ENCODE peak calls at places on chromosomes 6 and 20, in ten cellular contexts. One of them, this sample, is unnamed. For H3K9me3, the result is how much of the 10 kb centered on the place peaks cover.

GRCh38 chr6:33850869-33851541 is 47.2 kb upstream of the MLN start:
- DNase-seq in tibial artery: no peak
- DNase-seq in lower lobe of right lung: no peak
- DNase-seq in BE2C: no peak
- DNase-seq in hepatocyte: no peak
- DNase-seq in adrenal gland: no peak
- DNase-seq in PC-3: no peak
- DNase-seq in AG04450: no peak
- DNase-seq in left lung: no peak
- DNase-seq in Peyer's patch: no peak
- DNase-seq in this sample: no peak

GRCh38 chr6:31402324-31403282 is 792 bp upstream of the MICA start:
- DNase-seq in tibial artery: no peak
- DNase-seq in lower lobe of right lung: no peak
- DNase-seq in BE2C: no peak
- DNase-seq in hepatocyte: peak
- DNase-seq in adrenal gland: peak
- DNase-seq in PC-3: peak
- DNase-seq in AG04450: no peak
- DNase-seq in left lung: no peak
- DNase-seq in Peyer's patch: peak
- DNase-seq in this sample: no peak

GRCh38 chr20:3318226-3318884 is 79.4 kb upstream of the SLC4A11 start:
- DNase-seq in tibial artery: no peak
- DNase-seq in lower lobe of right lung: no peak
- DNase-seq in BE2C: no peak
- DNase-seq in hepatocyte: no peak
- DNase-seq in adrenal gland: no peak
- DNase-seq in PC-3: peak
- DNase-seq in AG04450: peak
- DNase-seq in left lung: no peak
- DNase-seq in Peyer's patch: no peak
- DNase-seq in this sample: no peak

GRCh38 chr20:63265891-63266515 is 6.6 kb upstream of the ARFGAP1 start:
- DNase-seq in tibial artery: no peak
- DNase-seq in lower lobe of right lung: no peak
- DNase-seq in BE2C: no peak
- DNase-seq in hepatocyte: no peak
- DNase-seq in adrenal gland: no peak
- DNase-seq in PC-3: no peak
- DNase-seq in AG04450: peak
- DNase-seq in left lung: no peak
- DNase-seq in Peyer's patch: no peak
- DNase-seq in this sample: no peak

GRCh38 chr20:4082406-4083102 is 67.2 kb upstream of the RNF24 start:
- DNase-seq in tibial artery: peak
- DNase-seq in lower lobe of right lung: peak
- DNase-seq in BE2C: no peak
- DNase-seq in hepatocyte: peak
- DNase-seq in adrenal gland: peak
- DNase-seq in PC-3: peak
- DNase-seq in AG04450: no peak
- DNase-seq in left lung: peak
- DNase-seq in Peyer's patch: no peak
- DNase-seq in this sample: peak

GRCh38 chr6:20483902-20484497 is 50.3 kb upstream of the CDKAL1 start:
- DNase-seq in tibial artery: no peak
- DNase-seq in lower lobe of right lung: no peak
- DNase-seq in BE2C: no peak
- DNase-seq in hepatocyte: no peak
- DNase-seq in adrenal gland: no peak
- DNase-seq in PC-3: no peak
- DNase-seq in AG04450: no peak
- DNase-seq in left lung: no peak
- DNase-seq in Peyer's patch: no peak
- DNase-seq in this sample: no peak

GRCh38 chr20:54624701-54625472 is 149.5 kb downstream of the DOK5 start:
- DNase-seq in tibial artery: no peak
- DNase-seq in lower lobe of right lung: no peak
- DNase-seq in BE2C: no peak
- DNase-seq in hepatocyte: peak
- DNase-seq in adrenal gland: no peak
- DNase-seq in PC-3: no peak
- DNase-seq in AG04450: no peak
- DNase-seq in left lung: no peak
- DNase-seq in Peyer's patch: no peak
- DNase-seq in this sample: no peak

GRCh38 chr20:36407196-36407733 is 101.1 kb downstream of the DLGAP4 start:
- DNase-seq in tibial artery: no peak
- DNase-seq in lower lobe of right lung: no peak
- DNase-seq in BE2C: no peak
- DNase-seq in hepatocyte: no peak
- DNase-seq in adrenal gland: no peak
- DNase-seq in PC-3: peak
- DNase-seq in AG04450: no peak
- DNase-seq in left lung: no peak
- DNase-seq in Peyer's patch: no peak
- DNase-seq in this sample: no peak

GRCh38 chr6:165010556-165011535 is 298.6 kb downstream of the C6orf118 start:
- DNase-seq in tibial artery: no peak
- DNase-seq in lower lobe of right lung: no peak
- DNase-seq in BE2C: no peak
- DNase-seq in hepatocyte: peak
- DNase-seq in adrenal gland: no peak
- DNase-seq in PC-3: peak
- DNase-seq in AG04450: no peak
- DNase-seq in left lung: no peak
- DNase-seq in Peyer's patch: no peak
- DNase-seq in this sample: no peak

GRCh38 chr6:99979953-99980352 is 14.1 kb downstream of the MCHR2 start:
- DNase-seq in tibial artery: no peak
- DNase-seq in lower lobe of right lung: no peak
- DNase-seq in BE2C: no peak
- DNase-seq in hepatocyte: no peak
- DNase-seq in adrenal gland: no peak
- DNase-seq in PC-3: no peak
- DNase-seq in AG04450: no peak
- DNase-seq in left lung: no peak
- DNase-seq in Peyer's patch: no peak
- DNase-seq in this sample: no peak

GRCh38 chr6:77136086-77136485 is 327.2 kb downstream of the HTR1B start:
- DNase-seq in tibial artery: no peak
- DNase-seq in lower lobe of right lung: no peak
- DNase-seq in BE2C: no peak
- DNase-seq in hepatocyte: no peak
- DNase-seq in adrenal gland: no peak
- DNase-seq in PC-3: peak
- DNase-seq in AG04450: no peak
- DNase-seq in left lung: no peak
- DNase-seq in Peyer's patch: no peak
- DNase-seq in this sample: no peak

GRCh38 chr20:35398660-35399144 is 13.1 kb downstream of the UQCC1 start:
- DNase-seq in tibial artery: no peak
- DNase-seq in lower lobe of right lung: no peak
- DNase-seq in BE2C: no peak
- DNase-seq in hepatocyte: no peak
- DNase-seq in adrenal gland: no peak
- DNase-seq in PC-3: no peak
- DNase-seq in AG04450: no peak
- DNase-seq in left lung: no peak
- DNase-seq in Peyer's patch: no peak
- DNase-seq in this sample: no peak

GRCh38 chr20:23179766-23180403 is 93.8 kb upstream of the CD93 start:
- DNase-seq in tibial artery: no peak
- DNase-seq in lower lobe of right lung: no peak
- DNase-seq in BE2C: no peak
- DNase-seq in hepatocyte: no peak
- DNase-seq in adrenal gland: no peak
- DNase-seq in PC-3: no peak
- DNase-seq in AG04450: no peak
- DNase-seq in left lung: no peak
- DNase-seq in Peyer's patch: no peak
- DNase-seq in this sample: no peak

DNA sequence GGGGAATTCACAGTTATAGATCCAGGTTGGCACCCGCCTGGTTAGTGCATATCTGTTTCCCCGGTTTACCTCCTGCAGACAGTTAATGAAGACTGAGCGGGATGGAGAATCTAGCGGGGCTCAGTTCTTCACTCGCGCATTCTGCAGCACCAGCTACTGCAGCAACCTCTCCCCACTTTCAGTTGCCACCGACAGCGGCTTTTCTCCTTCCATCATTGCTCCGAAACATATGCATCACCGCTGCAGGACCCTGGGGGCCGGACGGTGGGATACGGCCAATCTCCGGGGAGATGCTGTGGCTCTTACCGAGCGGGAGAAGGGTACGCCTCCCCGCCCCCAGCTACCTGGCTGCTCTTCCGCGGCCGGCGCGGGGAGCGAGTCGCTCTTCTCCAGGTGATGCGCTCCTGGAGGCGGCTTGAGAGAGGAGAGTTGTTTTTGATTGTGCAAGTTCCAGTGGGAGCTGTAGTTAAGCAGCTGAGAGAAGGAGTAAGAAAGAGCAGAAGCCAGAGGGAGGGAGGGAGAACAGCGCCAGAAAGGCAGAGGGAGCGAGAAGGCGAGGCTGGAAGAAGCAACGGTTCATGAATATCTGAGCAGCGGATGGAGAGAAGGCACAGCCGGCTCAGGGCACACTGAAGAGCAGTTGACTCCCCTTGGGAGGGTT is at the start of gene SGK1:
- DNase-seq in tibial artery: no peak
- DNase-seq in lower lobe of right lung: no peak
- DNase-seq in BE2C: peak
- DNase-seq in hepatocyte: peak
- DNase-seq in adrenal gland: peak
- DNase-seq in PC-3: peak
- DNase-seq in AG04450: no peak
- DNase-seq in left lung: no peak
- DNase-seq in Peyer's patch: no peak
- DNase-seq in this sample: peak
- TF ChIP-seq CTCF in tibial artery: no peak
- TF ChIP-seq CTCF in lower lobe of right lung: no peak
- TF ChIP-seq CTCF in BE2C: peak
- TF ChIP-seq CTCF in hepatocyte: no peak
- TF ChIP-seq CTCF in adrenal gland: peak
- TF ChIP-seq CTCF in PC-3: no peak
- TF ChIP-seq CTCF in AG04450: peak
- TF ChIP-seq CTCF in left lung: no peak
- TF ChIP-seq CTCF in Peyer's patch: no peak
- TF ChIP-seq CTCF in this sample: no peak

GRCh38 chr6:155349956-155350355 is 35.7 kb upstream of the TFB1M start:
- DNase-seq in tibial artery: no peak
- DNase-seq in lower lobe of right lung: no peak
- DNase-seq in BE2C: no peak
- DNase-seq in hepatocyte: no peak
- DNase-seq in adrenal gland: no peak
- DNase-seq in PC-3: no peak
- DNase-seq in AG04450: no peak
- DNase-seq in left lung: peak
- DNase-seq in Peyer's patch: no peak
- DNase-seq in this sample: no peak
- H3K9me3 ChIP-seq in tibial artery: under half
- H3K9me3 ChIP-seq in lower lobe of right lung: under half
- H3K9me3 ChIP-seq in BE2C: under half
- H3K9me3 ChIP-seq in hepatocyte: under half
- H3K9me3 ChIP-seq in adrenal gland: under half
- H3K9me3 ChIP-seq in PC-3: under half
- H3K9me3 ChIP-seq in AG04450: under half
- H3K9me3 ChIP-seq in left lung: under half
- H3K9me3 ChIP-seq in Peyer's patch: under half
- H3K9me3 ChIP-seq in this sample: under half

GRCh38 chr20:40457404-40457803 is 231.6 kb downstream of the MAFB start:
- DNase-seq in tibial artery: no peak
- DNase-seq in lower lobe of right lung: no peak
- DNase-seq in BE2C: no peak
- DNase-seq in hepatocyte: no peak
- DNase-seq in adrenal gland: no peak
- DNase-seq in PC-3: no peak
- DNase-seq in AG04450: no peak
- DNase-seq in left lung: no peak
- DNase-seq in Peyer's patch: no peak
- DNase-seq in this sample: no peak

GRCh38 chr20:40446868-40447267 is 242.2 kb downstream of the MAFB start:
- DNase-seq in tibial artery: no peak
- DNase-seq in lower lobe of right lung: no peak
- DNase-seq in BE2C: no peak
- DNase-seq in hepatocyte: no peak
- DNase-seq in adrenal gland: no peak
- DNase-seq in PC-3: no peak
- DNase-seq in AG04450: no peak
- DNase-seq in left lung: no peak
- DNase-seq in Peyer's patch: no peak
- DNase-seq in this sample: no peak

GRCh38 chr20:40449144-40449543 is 239.9 kb downstream of the MAFB start:
- DNase-seq in tibial artery: no peak
- DNase-seq in lower lobe of right lung: no peak
- DNase-seq in BE2C: no peak
- DNase-seq in hepatocyte: no peak
- DNase-seq in adrenal gland: no peak
- DNase-seq in PC-3: no peak
- DNase-seq in AG04450: no peak
- DNase-seq in left lung: no peak
- DNase-seq in Peyer's patch: no peak
- DNase-seq in this sample: no peak

GRCh38 chr20:40449974-40450616 is 238.9 kb downstream of the MAFB start:
- DNase-seq in tibial artery: no peak
- DNase-seq in lower lobe of right lung: no peak
- DNase-seq in BE2C: no peak
- DNase-seq in hepatocyte: no peak
- DNase-seq in adrenal gland: no peak
- DNase-seq in PC-3: no peak
- DNase-seq in AG04450: no peak
- DNase-seq in left lung: no peak
- DNase-seq in Peyer's patch: no peak
- DNase-seq in this sample: no peak

DNA sequence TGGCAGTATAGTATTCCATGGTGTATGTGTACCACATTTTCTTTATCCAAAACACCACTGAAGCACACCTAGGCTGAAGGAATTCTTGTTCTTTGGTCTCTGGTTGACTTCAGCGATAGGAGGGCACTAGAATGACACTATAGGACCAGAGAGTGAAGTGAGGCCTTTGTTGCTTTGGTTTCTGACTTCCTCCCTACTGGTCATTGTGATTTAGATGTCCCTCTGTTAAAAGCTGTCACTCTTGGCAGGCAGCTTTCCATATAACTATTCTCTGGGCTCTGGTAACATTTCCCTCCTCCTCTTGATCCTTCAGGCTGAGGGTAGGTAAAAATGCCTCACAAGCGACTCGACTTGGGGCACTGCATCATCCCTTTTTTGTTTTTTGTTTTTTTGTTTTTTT is 236.3 kb downstream of the MAFB start:
- DNase-seq in tibial artery: no peak
- DNase-seq in lower lobe of right lung: no peak
- DNase-seq in BE2C: no peak
- DNase-seq in hepatocyte: no peak
- DNase-seq in adrenal gland: no peak
- DNase-seq in PC-3: no peak
- DNase-seq in AG04450: no peak
- DNase-seq in left lung: no peak
- DNase-seq in Peyer's patch: no peak
- DNase-seq in this sample: no peak
- TF ChIP-seq CTCF in tibial artery: no peak
- TF ChIP-seq CTCF in lower lobe of right lung: no peak
- TF ChIP-seq CTCF in BE2C: no peak
- TF ChIP-seq CTCF in hepatocyte: no peak
- TF ChIP-seq CTCF in adrenal gland: no peak
- TF ChIP-seq CTCF in PC-3: no peak
- TF ChIP-seq CTCF in AG04450: no peak
- TF ChIP-seq CTCF in left lung: no peak
- TF ChIP-seq CTCF in Peyer's patch: no peak
- TF ChIP-seq CTCF in this sample: no peak

GRCh38 chr6:27451660-27452390 is 21.1 kb downstream of the ZNF184 start:
- DNase-seq in tibial artery: no peak
- DNase-seq in lower lobe of right lung: no peak
- DNase-seq in BE2C: no peak
- DNase-seq in hepatocyte: no peak
- DNase-seq in adrenal gland: no peak
- DNase-seq in PC-3: no peak
- DNase-seq in AG04450: no peak
- DNase-seq in left lung: no peak
- DNase-seq in Peyer's patch: no peak
- DNase-seq in this sample: no peak
- H3K9me3 ChIP-seq in tibial artery: half or more
- H3K9me3 ChIP-seq in lower lobe of right lung: half or more
- H3K9me3 ChIP-seq in BE2C: under half
- H3K9me3 ChIP-seq in hepatocyte: half or more
- H3K9me3 ChIP-seq in adrenal gland: under half
- H3K9me3 ChIP-seq in PC-3: half or more
- H3K9me3 ChIP-seq in AG04450: under half
- H3K9me3 ChIP-seq in left lung: under half
- H3K9me3 ChIP-seq in Peyer's patch: half or more
- H3K9me3 ChIP-seq in this sample: half or more

This sample was measured in CD8-positive, alpha-beta T cell.